ENCODE peak calls at places on chromosome 1, in ten cellular contexts. F is heart right ventricle; R is CD8-positive, alpha-beta memory T cell; X is hepatocyte; V is esophagus muscularis mucosa; Z is tibial nerve; K is substantia nigra; Q is lower lobe of right lung; N is transverse colon; S is HL-60. O is an unnamed sample.

GRCh38 chr1:184672013-184672726 is 82.5 kb downstream of the EDEM3 start:
- DNase-seq in Z (no peak), R (no peak), K (no peak), N (no peak), V (no peak), F (no peak), X (no peak), S (no peak), Q (no peak), O (no peak)

GRCh38 chr1:202291961-202292712 is 49.6 kb downstream of the UBE2T start:
- DNase-seq in K (no peak), Q (no peak), F (peak), Z (no peak), R (no peak), V (no peak), N (no peak), X (no peak), S (no peak), O (no peak)

GRCh38 chr1:203368624-203369451 is 17.9 kb upstream of the FMOD start:
- DNase-seq in K (no peak), Q (peak), S (peak), R (no peak), X (peak), Z (peak), V (peak), F (peak), N (peak), O (peak)

GRCh38 chr1:221439008-221439733 is 302.7 kb downstream of the DUSP10 start:
- DNase-seq in V (no peak), F (no peak), R (peak), N (no peak), X (peak), S (peak), Z (no peak), K (no peak), Q (no peak), O (no peak)

GRCh38 chr1:92795166-92795565 is 10.3 kb upstream of the EVI5 start:
- DNase-seq in F (no peak), R (no peak), V (no peak), K (no peak), Z (no peak), X (no peak), Q (no peak), S (no peak), N (no peak), O (no peak)

GRCh38 chr1:59173721-59174120 is 123.2 kb upstream of the FGGY start:
- DNase-seq in Q (no peak), V (peak), S (peak), X (no peak), Z (no peak), R (no peak), N (no peak), F (no peak), K (no peak), O (no peak)

GRCh38 chr1:199009447-199009846 is 370.6 kb downstream of the PTPRC start:
- DNase-seq in V (no peak), F (no peak), R (no peak), Z (no peak), X (no peak), N (no peak), K (no peak), S (peak), Q (no peak), O (no peak)

GRCh38 chr1:48523541-48523940 is 51.5 kb upstream of the SPATA6 start:
- DNase-seq in V (no peak), N (no peak), X (no peak), S (no peak), K (no peak), Z (no peak), R (no peak), Q (no peak), F (no peak), O (no peak)

GRCh38 chr1:151311589-151312331 is 15.5 kb downstream of the PI4KB start:
- DNase-seq in X (peak), F (peak), V (peak), Z (peak), Q (peak), K (no peak), R (peak), S (peak), N (peak), O (no peak)

GRCh38 chr1:96887501-96887900 is 165.9 kb downstream of the PTBP2 start:
- DNase-seq in N (no peak), F (no peak), R (no peak), S (no peak), Q (no peak), V (no peak), Z (no peak), X (no peak), K (no peak), O (no peak)

GRCh38 chr1:51070640-51071039 is 31.4 kb upstream of the C1orf185 start:
- DNase-seq in S (no peak), R (no peak), X (no peak), Q (no peak), Z (no peak), K (no peak), N (no peak), V (no peak), F (no peak), O (no peak)

GRCh38 chr1:188225975-188226374 is 1397.2 kb downstream of the PLA2G4A start:
- DNase-seq in F (no peak), Q (no peak), X (no peak), N (no peak), Z (no peak), K (no peak), S (no peak), V (no peak), R (no peak), O (no peak)

GRCh38 chr1:55060133-55060999 is 21.0 kb downstream of the PCSK9 start:
- DNase-seq in R (no peak), Z (no peak), N (no peak), V (no peak), X (no peak), K (no peak), Q (no peak), S (no peak), F (no peak), O (no peak)

GRCh38 chr1:85224734-85225623 is 24.2 kb upstream of the SYDE2 start:
- DNase-seq in N (peak), X (peak), V (no peak), Q (peak), Z (no peak), K (no peak), S (no peak), R (no peak), F (peak), O (no peak)

GRCh38 chr1:92404661-92405060 is 82.1 kb downstream of the GFI1 start:
- DNase-seq in S (no peak), Q (no peak), V (no peak), R (no peak), Z (no peak), F (no peak), N (no peak), X (no peak), K (no peak), O (no peak)

DNA sequence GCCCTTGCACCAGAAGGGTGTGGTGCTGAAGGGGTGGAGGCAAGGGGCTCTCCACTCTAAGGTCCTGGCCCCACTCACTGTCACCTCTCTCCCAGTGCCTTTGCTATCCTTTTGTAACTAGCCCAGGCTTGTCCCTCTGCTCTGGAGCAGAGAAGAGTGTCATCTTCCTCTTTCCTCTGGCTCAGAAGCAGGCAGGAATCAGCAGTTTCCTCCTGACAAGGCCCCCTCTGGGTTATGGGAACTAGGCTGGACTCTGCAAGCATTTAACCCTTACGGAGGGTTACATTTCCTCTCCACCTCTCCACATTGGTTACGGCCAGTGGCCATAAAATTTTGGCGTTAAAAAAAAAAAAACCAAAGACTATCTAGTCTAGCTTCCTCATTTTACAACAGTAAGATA is 30.4 kb downstream of the PLXNA2 start:
- DNase-seq in K (no peak), Q (no peak), Z (no peak), S (peak), F (no peak), V (no peak), R (no peak), X (no peak), N (no peak), O (no peak)
- H3K27ac ChIP-seq in K (no peak), Q (peak), Z (no peak), S (no peak), F (peak), V (peak), R (no peak), X (no peak), N (no peak), O (no peak)

DNA sequence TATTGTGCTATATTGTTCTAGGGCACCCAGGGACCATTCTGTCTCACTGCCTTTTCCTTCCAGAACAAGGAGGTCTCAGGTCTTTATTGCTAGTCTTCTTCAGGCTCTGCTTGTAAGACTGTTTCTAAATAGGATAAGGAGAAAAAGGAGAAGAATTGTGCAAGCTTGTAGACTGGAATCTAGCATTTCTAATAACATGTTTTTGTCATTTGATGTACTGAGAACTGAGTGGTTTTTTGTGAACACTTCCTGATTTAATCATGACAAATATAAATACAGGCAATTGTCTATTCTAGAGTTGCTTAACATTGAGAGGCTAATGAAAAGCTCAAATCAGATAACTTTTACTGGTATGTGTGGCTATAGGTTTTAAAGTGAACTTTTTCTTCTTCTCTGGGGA is 77.6 kb downstream of the CLIC4 start:
- DNase-seq in K (no peak), X (no peak), S (no peak), R (no peak), Q (no peak), Z (no peak), F (no peak), V (no peak), N (no peak), O (no peak)
- H3K27ac ChIP-seq in K (peak), X (no peak), S (no peak), R (no peak), Q (peak), Z (peak), F (peak), V (no peak), N (no peak), O (peak)

GRCh38 chr1:115283249-115283648 is 54.8 kb downstream of the NGF start:
- DNase-seq in N (no peak), V (no peak), Q (no peak), S (no peak), F (peak), X (no peak), Z (no peak), R (no peak), K (no peak), O (no peak)

GRCh38 chr1:115282825-115283224 is 55.2 kb downstream of the NGF start:
- DNase-seq in K (no peak), F (peak), Z (peak), X (no peak), N (peak), V (peak), R (no peak), Q (no peak), S (no peak), O (no peak)

GRCh38 chr1:115281143-115281542 is 56.9 kb downstream of the NGF start:
- DNase-seq in X (no peak), V (no peak), Z (no peak), S (no peak), R (no peak), Q (no peak), N (no peak), F (no peak), K (no peak), O (no peak)

GRCh38 chr1:115284209-115284608 is 53.8 kb downstream of the NGF start:
- DNase-seq in F (no peak), V (no peak), S (no peak), X (no peak), Q (no peak), R (no peak), K (no peak), N (no peak), Z (peak), O (no peak)

DNA sequence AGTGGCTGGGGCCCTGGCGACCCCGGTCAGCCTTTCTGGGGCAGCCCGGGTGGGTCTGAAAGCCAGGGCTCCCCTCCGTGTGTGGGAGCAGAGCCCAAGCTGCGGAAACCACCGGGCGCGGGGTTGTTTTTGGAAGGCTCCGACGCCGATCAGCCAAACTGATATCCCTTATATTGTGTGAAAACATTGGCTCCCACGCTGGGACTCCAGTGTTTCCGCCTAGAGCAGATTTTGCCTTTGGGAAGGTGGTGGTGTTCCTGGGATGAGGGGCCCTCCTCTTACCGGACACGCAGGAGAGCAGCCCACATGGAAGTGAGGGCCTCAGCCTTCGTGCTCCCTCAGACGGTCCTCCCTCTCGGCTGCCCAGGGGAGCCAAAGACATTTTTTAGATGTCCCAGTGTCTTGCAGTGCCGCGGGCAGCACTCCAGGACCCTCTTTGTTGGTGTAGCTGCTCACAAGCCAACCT is 54.3 kb downstream of the NGF start:
- DNase-seq in X (no peak), F (peak), V (no peak), N (no peak), R (no peak), Q (no peak), S (no peak), K (no peak), Z (no peak), O (no peak)
- H3K27ac ChIP-seq in X (no peak), F (peak), V (peak), N (peak), R (no peak), Q (peak), S (no peak), K (no peak), Z (peak), O (peak)

DNA sequence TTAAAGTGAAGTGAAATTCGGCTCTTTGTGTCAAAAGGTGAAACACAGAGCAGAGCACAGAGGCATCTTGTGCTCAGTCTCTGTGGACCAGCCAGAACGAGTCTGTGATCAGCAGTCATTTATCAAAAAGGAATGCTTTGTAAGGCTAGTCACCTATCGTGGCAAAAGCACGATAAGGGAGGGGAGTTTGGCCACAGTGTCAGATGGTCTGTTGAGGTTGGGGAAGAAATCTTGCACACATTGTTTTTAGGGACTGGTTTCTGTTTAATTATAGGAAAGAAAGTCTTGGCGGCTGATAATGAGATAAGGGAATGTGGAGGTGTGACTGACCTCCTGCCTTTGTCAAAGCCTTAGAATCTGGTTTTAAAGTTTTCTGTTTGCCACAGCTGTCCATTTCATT is 58.2 kb upstream of the KIAA1614 start:
- DNase-seq in Z (no peak), R (no peak), S (no peak), K (no peak), V (no peak), F (no peak), N (no peak), Q (no peak), X (no peak), O (no peak)
- H3K27ac ChIP-seq in Z (no peak), R (no peak), S (no peak), K (no peak), V (no peak), F (peak), N (no peak), Q (peak), X (peak), O (no peak)

GRCh38 chr1:243311809-243312208 is 56.0 kb downstream of the SDCCAG8 start:
- DNase-seq in V (no peak), X (no peak), N (no peak), F (no peak), Q (no peak), R (no peak), K (no peak), S (no peak), Z (no peak), O (no peak)
- H3K27ac ChIP-seq in V (no peak), X (no peak), N (no peak), F (peak), Q (no peak), R (no peak), K (no peak), S (no peak), Z (no peak), O (no peak)